ENCODE peak calls at places on chromosomes 12 and 14, in six cellular contexts. K is A549, L is HepG2, A is K562, U is endothelial cell of umbilical vein, D is GM12878. O is an unnamed sample.

GRCh38 chr12:132117558-132117875 is 26.6 kb downstream of the DDX51 start:
- DNase-seq in L (no peak), U (no peak), K (peak), D (no peak), A (peak), O (peak)

GRCh38 chr12:118185602-118186397 is 49.9 kb downstream of the PEBP1 start:
- DNase-seq in A (no peak), L (no peak), U (no peak), K (no peak), D (no peak), O (no peak)

GRCh38 chr12:50986961-50987737 is 34.8 kb downstream of the HIGD1C start:
- DNase-seq in L (peak), A (peak), D (no peak), U (peak), K (no peak), O (peak)

GRCh38 chr14:55180434-55180833 is 11.0 kb downstream of the DLGAP5 start:
- DNase-seq in L (no peak), D (peak), U (peak), A (no peak), K (no peak), O (no peak)

GRCh38 chr14:77439861-77440260 is 16.5 kb upstream of the NOXRED1 start:
- DNase-seq in U (no peak), L (no peak), K (no peak), A (no peak), D (no peak), O (no peak)

GRCh38 chr14:65431951-65432350 is 19.4 kb downstream of the FUT8 start:
- DNase-seq in U (no peak), D (no peak), K (no peak), A (no peak), L (no peak), O (no peak)

GRCh38 chr12:5017638-5018348 is 25.9 kb upstream of the KCNA5 start:
- DNase-seq in D (no peak), A (peak), K (no peak), L (no peak), U (no peak), O (no peak)

GRCh38 chr14:77125275-77126073 is 16.1 kb downstream of the ZDHHC22 start:
- DNase-seq in K (no peak), U (no peak), L (no peak), A (no peak), D (no peak), O (no peak)

GRCh38 chr14:24155100-24155499 is 6.0 kb upstream of the IRF9 start:
- DNase-seq in K (no peak), L (no peak), D (no peak), U (no peak), A (no peak), O (no peak)

GRCh38 chr12:122078141-122079037 is at the start of gene MLXIP:
- DNase-seq in A (peak), K (peak), D (no peak), U (peak), L (peak), O (peak)

GRCh38 chr12:89707992-89708792 is 446 bp downstream of the ATP2B1 start:
- DNase-seq in A (peak), K (peak), D (no peak), U (peak), L (no peak), O (peak)

GRCh38 chr12:67498981-67499380 is 149.6 kb upstream of the DYRK2 start:
- DNase-seq in D (no peak), A (no peak), K (no peak), U (no peak), L (no peak), O (no peak)

GRCh38 chr14:98707522-98707921 is 564.5 kb downstream of the BCL11B start:
- DNase-seq in A (no peak), K (no peak), D (no peak), U (no peak), L (no peak), O (no peak)

GRCh38 chr14:102020058-102020971 is 55.9 kb downstream of the DYNC1H1 start:
- DNase-seq in D (no peak), U (no peak), A (no peak), L (no peak), K (no peak), O (no peak)

GRCh38 chr12:31369712-31370521 is 44.0 kb upstream of the SINHCAF start:
- DNase-seq in U (peak), A (no peak), L (peak), D (no peak), K (no peak), O (no peak)

GRCh38 chr14:52825085-52825484 is 33.7 kb upstream of the GNPNAT1 start:
- DNase-seq in A (no peak), U (peak), K (no peak), L (no peak), D (peak), O (no peak)

GRCh38 chr12:46523863-46524770 is 151.5 kb upstream of the SLC38A2 start:
- DNase-seq in U (peak), L (peak), K (peak), D (no peak), A (peak), O (no peak)

GRCh38 chr14:73250781-73251500 is 13.6 kb downstream of the PAPLN start:
- DNase-seq in U (no peak), K (no peak), A (no peak), L (no peak), D (no peak), O (no peak)

GRCh38 chr12:103801709-103802585 is 39.1 kb downstream of the NT5DC3 start:
- DNase-seq in D (no peak), K (no peak), L (peak), U (no peak), A (no peak), O (peak)

GRCh38 chr12:78085562-78086182 is 255.0 kb downstream of the NAV3 start:
- DNase-seq in A (no peak), D (no peak), L (no peak), U (no peak), K (no peak), O (no peak)

GRCh38 chr12:95446511-95446910 is 27.4 kb upstream of the METAP2 start:
- DNase-seq in K (no peak), U (no peak), A (peak), L (peak), D (no peak), O (no peak)

GRCh38 chr12:109496306-109496705 is 18.9 kb downstream of the UBE3B start:
- DNase-seq in A (no peak), D (no peak), L (no peak), K (no peak), U (no peak), O (no peak)

GRCh38 chr14:63134801-63135200 is 69.4 kb upstream of the RHOJ start:
- DNase-seq in L (no peak), U (peak), D (no peak), A (peak), K (no peak), O (peak)

GRCh38 chr14:40374221-40374620 is 942.0 kb upstream of the FBXO33 start:
- DNase-seq in L (no peak), D (no peak), K (no peak), A (no peak), U (no peak), O (no peak)

GRCh38 chr12:89451876-89452275 is 72.7 kb downstream of the GALNT4 start:
- DNase-seq in D (no peak), K (no peak), U (peak), A (no peak), L (no peak), O (no peak)

GRCh38 chr14:74583689-74584434 is 28.2 kb downstream of the LTBP2 start:
- DNase-seq in U (no peak), A (no peak), L (no peak), D (no peak), K (peak), O (no peak)

GRCh38 chr12:33455096-33455495 is 15.5 kb upstream of the SYT10 start:
- DNase-seq in K (no peak), U (no peak), L (no peak), D (no peak), A (no peak), O (no peak)

GRCh38 chr14:68148276-68148675 is 328.7 kb downstream of the RAD51B start:
- DNase-seq in L (no peak), D (no peak), U (no peak), K (no peak), A (no peak), O (no peak)

GRCh38 chr12:55737581-55738112 is 5.3 kb upstream of the GDF11 start:
- DNase-seq in L (no peak), U (no peak), A (no peak), D (no peak), K (no peak), O (no peak)

GRCh38 chr14:55129428-55130193 is 559 bp downstream of the LGALS3 start:
- DNase-seq in K (peak), D (no peak), U (peak), A (peak), L (peak), O (peak)

GRCh38 chr12:113479578-113480335 is 8.1 kb upstream of the LHX5 start:
- DNase-seq in K (no peak), U (peak), A (peak), L (peak), D (no peak), O (peak)

GRCh38 chr12:48004039-48004940 is at the start of gene COL2A1:
- DNase-seq in D (no peak), A (no peak), K (peak), L (no peak), U (peak), O (peak)

GRCh38 chr12:96466939-96467751 is 22.2 kb upstream of the CFAP54 start:
- DNase-seq in D (no peak), A (no peak), L (no peak), K (no peak), U (peak), O (no peak)

GRCh38 chr14:34051966-34052657 is 101.2 kb upstream of the EGLN3 start:
- DNase-seq in D (peak), K (peak), A (no peak), L (peak), U (no peak), O (peak)

GRCh38 chr14:34052658-34053014 is 101.8 kb upstream of the EGLN3 start:
- DNase-seq in L (peak), A (no peak), K (no peak), U (no peak), D (no peak), O (peak)

GRCh38 chr14:34050606-34051005 is 99.7 kb upstream of the EGLN3 start:
- DNase-seq in U (no peak), L (no peak), K (no peak), D (no peak), A (no peak), O (no peak)

GRCh38 chr14:34046799-34047520 is 96.1 kb upstream of the EGLN3 start:
- DNase-seq in L (no peak), A (peak), D (no peak), U (no peak), K (no peak), O (no peak)

GRCh38 chr14:34049769-34050168 is 98.9 kb upstream of the EGLN3 start:
- DNase-seq in U (no peak), A (no peak), D (no peak), L (no peak), K (no peak), O (no peak)
- TF ChIP-seq MYC in U (no peak), A (no peak), D (no peak), L (no peak), K (no peak), O (no peak)

GRCh38 chr14:85532981-85533820 is 3.3 kb downstream of the FLRT2 start:
- DNase-seq in A (no peak), U (peak), L (no peak), K (peak), D (no peak), O (no peak)
- TF ChIP-seq POLR2A in A (no peak), U (peak), L (no peak), K (peak), D (no peak), O (no peak)

GRCh38 chr12:27143676-27144075 is 61.3 kb upstream of the C12orf71 start:
- DNase-seq in L (no peak), U (no peak), A (no peak), D (no peak), K (no peak), O (no peak)

GRCh38 chr12:27140478-27140969 is 58.1 kb upstream of the C12orf71 start:
- DNase-seq in L (no peak), K (no peak), A (no peak), D (no peak), U (no peak), O (no peak)

GRCh38 chr12:27142102-27142721 is 59.8 kb upstream of the C12orf71 start:
- DNase-seq in A (peak), U (peak), K (peak), L (peak), D (no peak), O (peak)
- TF ChIP-seq CTCF in A (peak), U (peak), K (peak), L (peak), D (peak), O (peak)

DNA sequence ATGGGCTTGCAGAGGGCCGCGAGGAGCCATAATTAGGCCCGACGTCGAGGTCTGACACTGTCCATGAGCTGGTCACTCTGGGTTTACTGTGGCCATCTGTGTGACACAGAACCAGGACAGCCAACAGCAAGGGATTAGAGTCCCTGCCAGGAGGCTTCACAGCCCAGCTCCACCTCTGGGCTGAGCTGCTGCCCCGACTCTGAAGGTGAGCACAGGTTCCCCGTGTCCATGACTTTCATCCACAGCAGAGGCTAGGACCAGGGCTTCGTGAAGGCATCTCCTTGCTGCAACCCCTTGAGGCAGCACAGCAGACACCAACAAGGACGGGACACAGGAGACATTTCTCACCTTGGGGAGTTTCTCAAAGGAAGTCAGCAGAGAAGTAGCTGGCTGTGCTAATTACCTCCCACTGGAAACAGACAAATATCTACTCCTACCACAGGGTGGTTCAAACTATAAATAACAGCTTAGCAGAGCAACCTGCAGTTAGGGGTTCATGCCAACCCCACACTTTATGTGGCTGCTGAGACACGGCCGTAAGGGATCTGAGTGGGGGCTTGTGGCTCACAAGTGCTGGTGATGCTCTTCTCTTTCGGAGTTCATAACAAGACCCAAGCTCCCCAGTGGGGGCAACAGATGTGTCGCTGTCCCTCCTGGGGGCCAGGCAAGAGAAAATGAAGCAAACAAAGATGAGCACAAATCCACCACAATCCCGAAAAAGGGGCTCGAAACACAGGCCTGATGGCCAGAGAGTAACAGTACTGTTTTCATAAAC is 29.2 kb downstream of the ZFYVE21 start:
- DNase-seq in U (no peak), D (no peak), A (no peak), L (no peak), K (no peak), O (no peak)
- TF ChIP-seq MYC in U (no peak), D (no peak), A (no peak), L (no peak), K (no peak), O (no peak)

DNA sequence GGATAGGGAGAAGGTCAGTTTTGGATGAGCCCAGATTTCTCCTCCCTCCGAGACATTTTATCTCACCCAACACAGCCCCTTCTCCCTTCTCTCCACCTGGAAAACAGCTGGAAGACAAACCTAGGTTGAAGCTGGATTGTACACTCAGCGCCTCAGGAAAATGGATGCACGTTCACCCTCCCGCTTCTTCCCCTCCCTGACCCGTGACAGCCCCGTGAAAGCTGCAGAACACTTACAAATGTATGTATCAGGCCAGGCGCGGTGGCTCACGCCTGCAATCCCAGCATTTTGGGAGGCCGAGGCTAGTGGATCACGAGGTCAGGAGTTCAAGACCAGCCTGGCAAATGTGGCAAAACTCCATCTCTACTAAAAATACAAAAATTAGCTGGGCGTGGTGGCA is 4.2 kb downstream of the RNU4-2 start:
- DNase-seq in A (no peak), D (no peak), L (no peak), U (no peak), K (no peak), O (no peak)
- TF ChIP-seq POLR2A in A (no peak), D (no peak), L (no peak), U (no peak), K (no peak), O (no peak)

GRCh38 chr12:125203145-125203765 is 138.0 kb downstream of the AACS start:
- DNase-seq in U (peak), D (no peak), K (peak), A (peak), L (peak), O (peak)
- TF ChIP-seq CTCF in U (peak), D (peak), K (peak), A (peak), L (peak), O (peak)